ENCODE peak calls at places on chromosomes 16 and 17, in nine cellular contexts. One of them, this sample, is unnamed.

GRCh38 chr17:31094600-31095238 is at the start of gene NF1:
- DNase-seq in endothelial cell of umbilical vein: peak; percentile 93
- DNase-seq in breast epithelium: peak; percentile 94
- DNase-seq in HCT116: peak; percentile 85
- DNase-seq in GM12878: peak; percentile 63
- DNase-seq in transverse colon: peak; percentile 97
- DNase-seq in SK-N-SH: peak; percentile 98
- DNase-seq in spleen: peak; percentile 96
- DNase-seq in stomach: peak; percentile 98
- DNase-seq in this sample: peak; percentile 50

GRCh38 chr17:57875109-57876022 is 25.5 kb upstream of the MRPS23 start:
- DNase-seq in endothelial cell of umbilical vein: peak; percentile 98
- DNase-seq in breast epithelium: peak; percentile 94
- DNase-seq in HCT116: peak; percentile 90
- DNase-seq in GM12878: no peak
- DNase-seq in transverse colon: peak; percentile 59
- DNase-seq in SK-N-SH: peak; percentile 70
- DNase-seq in spleen: no peak
- DNase-seq in stomach: peak; percentile 71
- DNase-seq in this sample: peak; percentile 47

GRCh38 chr16:26765087-26765486 is 301.6 kb upstream of the C16orf82 start:
- DNase-seq in endothelial cell of umbilical vein: no peak
- DNase-seq in breast epithelium: no peak
- DNase-seq in HCT116: no peak
- DNase-seq in GM12878: no peak
- DNase-seq in transverse colon: no peak
- DNase-seq in SK-N-SH: peak; percentile 14
- DNase-seq in spleen: no peak
- DNase-seq in stomach: no peak
- DNase-seq in this sample: no peak

GRCh38 chr16:1316033-1316405 is 6.6 kb downstream of the UBE2I start:
- DNase-seq in endothelial cell of umbilical vein: no peak
- DNase-seq in breast epithelium: no peak
- DNase-seq in HCT116: no peak
- DNase-seq in GM12878: no peak
- DNase-seq in transverse colon: no peak
- DNase-seq in SK-N-SH: no peak
- DNase-seq in spleen: no peak
- DNase-seq in stomach: no peak
- DNase-seq in this sample: no peak

GRCh38 chr16:75402174-75402820 is 31.0 kb downstream of the CFDP1 start:
- DNase-seq in endothelial cell of umbilical vein: peak; percentile 94
- DNase-seq in breast epithelium: no peak
- DNase-seq in HCT116: no peak
- DNase-seq in GM12878: no peak
- DNase-seq in transverse colon: no peak
- DNase-seq in SK-N-SH: no peak
- DNase-seq in spleen: no peak
- DNase-seq in stomach: no peak
- DNase-seq in this sample: no peak

GRCh38 chr17:10105513-10106001 is 92.8 kb downstream of the GAS7 start:
- DNase-seq in endothelial cell of umbilical vein: no peak
- DNase-seq in breast epithelium: peak; percentile 55
- DNase-seq in HCT116: no peak
- DNase-seq in GM12878: no peak
- DNase-seq in transverse colon: no peak
- DNase-seq in SK-N-SH: no peak
- DNase-seq in spleen: no peak
- DNase-seq in stomach: no peak
- DNase-seq in this sample: no peak

GRCh38 chr17:77662796-77663195 is 295.7 kb upstream of the TNRC6C start:
- DNase-seq in endothelial cell of umbilical vein: no peak
- DNase-seq in breast epithelium: no peak
- DNase-seq in HCT116: no peak
- DNase-seq in GM12878: no peak
- DNase-seq in transverse colon: no peak
- DNase-seq in SK-N-SH: no peak
- DNase-seq in spleen: peak; percentile 56
- DNase-seq in stomach: no peak
- DNase-seq in this sample: no peak

GRCh38 chr17:41647940-41648410 is 23.6 kb upstream of the KRT17 start:
- DNase-seq in endothelial cell of umbilical vein: peak; percentile 63
- DNase-seq in breast epithelium: peak; percentile 88
- DNase-seq in HCT116: peak; percentile 54
- DNase-seq in GM12878: no peak
- DNase-seq in transverse colon: peak; percentile 94
- DNase-seq in SK-N-SH: peak; percentile 90
- DNase-seq in spleen: peak; percentile 97
- DNase-seq in stomach: peak; percentile 95
- DNase-seq in this sample: no peak

GRCh38 chr17:72529386-72529785 is 408.6 kb downstream of the SOX9 start:
- DNase-seq in endothelial cell of umbilical vein: no peak
- DNase-seq in breast epithelium: no peak
- DNase-seq in HCT116: no peak
- DNase-seq in GM12878: no peak
- DNase-seq in transverse colon: no peak
- DNase-seq in SK-N-SH: no peak
- DNase-seq in spleen: no peak
- DNase-seq in stomach: no peak
- DNase-seq in this sample: no peak

GRCh38 chr16:27428035-27428785 is 26.2 kb downstream of the IL21R start:
- DNase-seq in endothelial cell of umbilical vein: no peak
- DNase-seq in breast epithelium: no peak
- DNase-seq in HCT116: no peak
- DNase-seq in GM12878: no peak
- DNase-seq in transverse colon: no peak
- DNase-seq in SK-N-SH: no peak
- DNase-seq in spleen: peak; percentile 72
- DNase-seq in stomach: no peak
- DNase-seq in this sample: no peak

GRCh38 chr16:9061358-9061813 is 30.1 kb upstream of the HAPSTR1 start:
- DNase-seq in endothelial cell of umbilical vein: no peak
- DNase-seq in breast epithelium: peak; percentile 21
- DNase-seq in HCT116: no peak
- DNase-seq in GM12878: no peak
- DNase-seq in transverse colon: peak; percentile 15
- DNase-seq in SK-N-SH: peak; percentile 30
- DNase-seq in spleen: no peak
- DNase-seq in stomach: no peak
- DNase-seq in this sample: no peak

GRCh38 chr17:73576556-73576955 is 67.7 kb downstream of the SDK2 start:
- DNase-seq in endothelial cell of umbilical vein: no peak
- DNase-seq in breast epithelium: no peak
- DNase-seq in HCT116: no peak
- DNase-seq in GM12878: no peak
- DNase-seq in transverse colon: no peak
- DNase-seq in SK-N-SH: no peak
- DNase-seq in spleen: no peak
- DNase-seq in stomach: no peak
- DNase-seq in this sample: no peak

GRCh38 chr16:75222271-75222783 is 3.5 kb downstream of the CTRB1 start:
- DNase-seq in endothelial cell of umbilical vein: no peak
- DNase-seq in breast epithelium: no peak
- DNase-seq in HCT116: no peak
- DNase-seq in GM12878: no peak
- DNase-seq in transverse colon: no peak
- DNase-seq in SK-N-SH: no peak
- DNase-seq in spleen: peak; percentile 55
- DNase-seq in stomach: no peak
- DNase-seq in this sample: no peak

GRCh38 chr16:53433509-53433908 is 762 bp upstream of the RBL2 start:
- DNase-seq in endothelial cell of umbilical vein: no peak
- DNase-seq in breast epithelium: peak; percentile 37
- DNase-seq in HCT116: no peak
- DNase-seq in GM12878: no peak
- DNase-seq in transverse colon: no peak
- DNase-seq in SK-N-SH: no peak
- DNase-seq in spleen: no peak
- DNase-seq in stomach: no peak
- DNase-seq in this sample: no peak

GRCh38 chr17:66813314-66813713 is 21.6 kb upstream of the CACNG5 start:
- DNase-seq in endothelial cell of umbilical vein: no peak
- DNase-seq in breast epithelium: no peak
- DNase-seq in HCT116: no peak
- DNase-seq in GM12878: no peak
- DNase-seq in transverse colon: no peak
- DNase-seq in SK-N-SH: no peak
- DNase-seq in spleen: no peak
- DNase-seq in stomach: no peak
- DNase-seq in this sample: no peak

GRCh38 chr17:36858119-36859002 is 78.9 kb upstream of the LHX1 start:
- DNase-seq in endothelial cell of umbilical vein: no peak
- DNase-seq in breast epithelium: no peak
- DNase-seq in HCT116: no peak
- DNase-seq in GM12878: no peak
- DNase-seq in transverse colon: no peak
- DNase-seq in SK-N-SH: no peak
- DNase-seq in spleen: no peak
- DNase-seq in stomach: no peak
- DNase-seq in this sample: no peak

GRCh38 chr16:83187404-83187803 is 560.6 kb downstream of the CDH13 start:
- DNase-seq in endothelial cell of umbilical vein: peak; percentile 53
- DNase-seq in breast epithelium: no peak
- DNase-seq in HCT116: no peak
- DNase-seq in GM12878: no peak
- DNase-seq in transverse colon: no peak
- DNase-seq in SK-N-SH: no peak
- DNase-seq in spleen: no peak
- DNase-seq in stomach: no peak
- DNase-seq in this sample: no peak

GRCh38 chr17:32240745-32241144 is 24.9 kb upstream of the RHBDL3 start:
- DNase-seq in endothelial cell of umbilical vein: no peak
- DNase-seq in breast epithelium: no peak
- DNase-seq in HCT116: no peak
- DNase-seq in GM12878: no peak
- DNase-seq in transverse colon: no peak
- DNase-seq in SK-N-SH: no peak
- DNase-seq in spleen: no peak
- DNase-seq in stomach: no peak
- DNase-seq in this sample: no peak

GRCh38 chr16:84331998-84332780 is 36.1 kb upstream of the ATP2C2 start:
- DNase-seq in endothelial cell of umbilical vein: no peak
- DNase-seq in breast epithelium: no peak
- DNase-seq in HCT116: no peak
- DNase-seq in GM12878: no peak
- DNase-seq in transverse colon: no peak
- DNase-seq in SK-N-SH: no peak
- DNase-seq in spleen: no peak
- DNase-seq in stomach: no peak
- DNase-seq in this sample: no peak

GRCh38 chr16:61530697-61531096 is 505.5 kb downstream of the CDH8 start:
- DNase-seq in endothelial cell of umbilical vein: no peak
- DNase-seq in breast epithelium: no peak
- DNase-seq in HCT116: no peak
- DNase-seq in GM12878: no peak
- DNase-seq in transverse colon: no peak
- DNase-seq in SK-N-SH: no peak
- DNase-seq in spleen: no peak
- DNase-seq in stomach: no peak
- DNase-seq in this sample: no peak
- TF ChIP-seq POLR2AphosphoS5 in endothelial cell of umbilical vein: no peak
- TF ChIP-seq POLR2AphosphoS5 in breast epithelium: no peak
- TF ChIP-seq POLR2AphosphoS5 in HCT116: no peak
- TF ChIP-seq POLR2AphosphoS5 in GM12878: no peak
- TF ChIP-seq POLR2AphosphoS5 in transverse colon: no peak
- TF ChIP-seq POLR2AphosphoS5 in SK-N-SH: no peak
- TF ChIP-seq POLR2AphosphoS5 in spleen: no peak
- TF ChIP-seq POLR2AphosphoS5 in stomach: no peak
- TF ChIP-seq POLR2AphosphoS5 in this sample: no peak

GRCh38 chr17:80264048-80264792 is 3.6 kb downstream of the RNF213 start:
- DNase-seq in endothelial cell of umbilical vein: no peak
- DNase-seq in breast epithelium: no peak
- DNase-seq in HCT116: no peak
- DNase-seq in GM12878: no peak
- DNase-seq in transverse colon: peak; percentile 55
- DNase-seq in SK-N-SH: no peak
- DNase-seq in spleen: peak; percentile 92
- DNase-seq in stomach: peak; percentile 37
- DNase-seq in this sample: no peak

GRCh38 chr17:80262291-80262690 is 1.6 kb downstream of the RNF213 start:
- DNase-seq in endothelial cell of umbilical vein: no peak
- DNase-seq in breast epithelium: no peak
- DNase-seq in HCT116: no peak
- DNase-seq in GM12878: no peak
- DNase-seq in transverse colon: no peak
- DNase-seq in SK-N-SH: no peak
- DNase-seq in spleen: no peak
- DNase-seq in stomach: no peak
- DNase-seq in this sample: no peak

GRCh38 chr17:80262775-80263244 is 2.2 kb downstream of the RNF213 start:
- DNase-seq in endothelial cell of umbilical vein: no peak
- DNase-seq in breast epithelium: no peak
- DNase-seq in HCT116: no peak
- DNase-seq in GM12878: no peak
- DNase-seq in transverse colon: no peak
- DNase-seq in SK-N-SH: no peak
- DNase-seq in spleen: no peak
- DNase-seq in stomach: no peak
- DNase-seq in this sample: no peak

GRCh38 chr17:80264793-80265075 is 4.1 kb downstream of the RNF213 start:
- DNase-seq in endothelial cell of umbilical vein: no peak
- DNase-seq in breast epithelium: no peak
- DNase-seq in HCT116: no peak
- DNase-seq in GM12878: no peak
- DNase-seq in transverse colon: no peak
- DNase-seq in SK-N-SH: no peak
- DNase-seq in spleen: no peak
- DNase-seq in stomach: no peak
- DNase-seq in this sample: no peak

GRCh38 chr17:80263253-80264047 is 2.8 kb downstream of the RNF213 start:
- DNase-seq in endothelial cell of umbilical vein: peak; percentile 86
- DNase-seq in breast epithelium: peak; percentile 86
- DNase-seq in HCT116: no peak
- DNase-seq in GM12878: peak; percentile 89
- DNase-seq in transverse colon: peak; percentile 94
- DNase-seq in SK-N-SH: peak; percentile 70
- DNase-seq in spleen: peak; percentile 94
- DNase-seq in stomach: peak; percentile 93
- DNase-seq in this sample: no peak
- TF ChIP-seq CTCF in endothelial cell of umbilical vein: no peak
- TF ChIP-seq CTCF in breast epithelium: no peak
- TF ChIP-seq CTCF in HCT116: no peak
- TF ChIP-seq CTCF in GM12878: peak; percentile 41
- TF ChIP-seq CTCF in transverse colon: no peak
- TF ChIP-seq CTCF in SK-N-SH: no peak
- TF ChIP-seq CTCF in spleen: no peak
- TF ChIP-seq CTCF in stomach: no peak
- TF ChIP-seq CTCF in this sample: no peak

GRCh38 chr16:81737885-81738536 is 41.1 kb upstream of the PLCG2 start:
- DNase-seq in endothelial cell of umbilical vein: peak; percentile 81
- DNase-seq in breast epithelium: peak; percentile 96
- DNase-seq in HCT116: peak; percentile 79
- DNase-seq in GM12878: peak; percentile 80
- DNase-seq in transverse colon: peak; percentile 92
- DNase-seq in SK-N-SH: peak; percentile 84
- DNase-seq in spleen: peak; percentile 94
- DNase-seq in stomach: peak; percentile 92
- DNase-seq in this sample: peak; percentile 61
- TF ChIP-seq POLR2AphosphoS5 in endothelial cell of umbilical vein: no peak
- TF ChIP-seq POLR2AphosphoS5 in breast epithelium: peak; percentile 70
- TF ChIP-seq POLR2AphosphoS5 in HCT116: no peak
- TF ChIP-seq POLR2AphosphoS5 in GM12878: no peak
- TF ChIP-seq POLR2AphosphoS5 in transverse colon: no peak
- TF ChIP-seq POLR2AphosphoS5 in SK-N-SH: no peak
- TF ChIP-seq POLR2AphosphoS5 in spleen: no peak
- TF ChIP-seq POLR2AphosphoS5 in stomach: peak; percentile 54
- TF ChIP-seq POLR2AphosphoS5 in this sample: no peak

GRCh38 chr17:45016823-45017222 is 34.6 kb downstream of the DCAKD start:
- DNase-seq in endothelial cell of umbilical vein: no peak
- DNase-seq in breast epithelium: no peak
- DNase-seq in HCT116: no peak
- DNase-seq in GM12878: no peak
- DNase-seq in transverse colon: no peak
- DNase-seq in SK-N-SH: no peak
- DNase-seq in spleen: no peak
- DNase-seq in stomach: no peak
- DNase-seq in this sample: no peak
- TF ChIP-seq CTCF in endothelial cell of umbilical vein: no peak
- TF ChIP-seq CTCF in breast epithelium: no peak
- TF ChIP-seq CTCF in HCT116: peak; percentile 46
- TF ChIP-seq CTCF in GM12878: peak; percentile 40
- TF ChIP-seq CTCF in transverse colon: no peak
- TF ChIP-seq CTCF in SK-N-SH: peak; percentile 35
- TF ChIP-seq CTCF in spleen: no peak
- TF ChIP-seq CTCF in stomach: no peak
- TF ChIP-seq CTCF in this sample: no peak